ENCODE peak calls at places on chromosomes 3 and 15, in six cellular contexts. V, E, K, U, O and M are unnamed samples. For H3K4me1, the result is how much of the 10 kb centered on the place peaks cover.

GRCh38 chr3:116470589-116470988 is 25.3 kb upstream of the LSAMP start:
- DNase-seq in U (no peak), O (no peak), K (no peak), V (no peak), E (no peak), M (no peak)

GRCh38 chr3:31615071-31615875 is 82.5 kb downstream of the STT3B start:
- DNase-seq in U (no peak), V (no peak), K (no peak), E (no peak), O (no peak), M (no peak)

GRCh38 chr3:4752201-4753072 is 226.8 kb upstream of the BHLHE40 start:
- DNase-seq in U (peak), V (no peak), K (peak), O (peak), E (no peak), M (peak)

GRCh38 chr3:100209948-100210776 is 50.6 kb upstream of the TBC1D23 start:
- DNase-seq in K (no peak), U (no peak), O (no peak), E (no peak), V (no peak), M (no peak)

GRCh38 chr15:40336129-40337122 is 4.3 kb downstream of the CCDC9B start:
- DNase-seq in V (no peak), E (no peak), K (no peak), O (no peak), U (peak), M (no peak)

GRCh38 chr3:50246517-50246954 is 10.5 kb downstream of the GNAI2 start:
- DNase-seq in U (peak), O (peak), V (peak), K (peak), E (peak), M (no peak)

GRCh38 chr3:127747751-127748521 is 74.4 kb downstream of the MGLL start:
- DNase-seq in O (peak), E (peak), V (peak), U (peak), K (peak), M (no peak)

GRCh38 chr3:127488141-127488672 is 102.3 kb downstream of the TPRA1 start:
- DNase-seq in U (no peak), O (no peak), K (no peak), E (peak), V (no peak), M (no peak)

GRCh38 chr15:78149805-78150751 is 916 bp downstream of the IDH3A start:
- DNase-seq in V (peak), K (no peak), O (no peak), E (no peak), U (no peak), M (no peak)

GRCh38 chr15:74653426-74654082 is 37.9 kb downstream of the CLK3 start:
- DNase-seq in K (peak), O (no peak), U (peak), V (no peak), E (no peak), M (no peak)

GRCh38 chr3:70990190-70990589 is 593.3 kb downstream of the FOXP1 start:
- DNase-seq in V (no peak), K (peak), O (no peak), E (no peak), U (no peak), M (no peak)

GRCh38 chr15:72285402-72285801 is 13.0 kb upstream of the PARP6 start:
- DNase-seq in K (no peak), V (peak), U (no peak), E (no peak), O (no peak), M (no peak)

GRCh38 chr3:32951410-32951811 is at the start of gene CCR4:
- DNase-seq in E (no peak), O (no peak), K (no peak), V (no peak), U (peak), M (no peak)

GRCh38 chr3:94303897-94304296 is 241.0 kb downstream of the NSUN3 start:
- DNase-seq in U (no peak), O (peak), E (no peak), V (no peak), K (peak), M (peak)

GRCh38 chr3:43144811-43145490 is 39.1 kb upstream of the POMGNT2 start:
- DNase-seq in V (no peak), O (no peak), U (no peak), E (peak), K (peak), M (no peak)

GRCh38 chr15:80923668-80924067 is 66.0 kb downstream of the MESD start:
- DNase-seq in K (no peak), O (no peak), E (no peak), U (no peak), V (no peak), M (no peak)

GRCh38 chr15:26421065-26421464 is 351.8 kb downstream of the GABRB3 start:
- DNase-seq in O (no peak), E (no peak), K (no peak), U (no peak), V (no peak), M (no peak)

GRCh38 chr3:100556656-100557310 is 52.6 kb upstream of the ADGRG7 start:
- DNase-seq in K (peak), U (no peak), O (no peak), V (no peak), E (no peak), M (no peak)

GRCh38 chr15:99343836-99344551 is 92.7 kb downstream of the LRRC28 start:
- DNase-seq in U (peak), E (no peak), V (no peak), O (no peak), K (no peak), M (no peak)

GRCh38 chr3:23735575-23736326 is 70.0 kb upstream of the UBE2E1 start:
- DNase-seq in K (no peak), O (peak), E (peak), V (no peak), U (no peak), M (no peak)

GRCh38 chr3:187802928-187803259 is 57.6 kb upstream of the BCL6 start:
- DNase-seq in K (no peak), O (no peak), V (no peak), U (no peak), E (no peak), M (no peak)

GRCh38 chr3:176906046-176906905 is 291.0 kb downstream of the TBL1XR1 start:
- DNase-seq in U (no peak), K (peak), E (peak), O (peak), V (no peak), M (no peak)

GRCh38 chr3:55481067-55481917 is 5.8 kb downstream of the WNT5A start:
- DNase-seq in U (no peak), O (peak), V (no peak), K (peak), E (peak), M (no peak)

GRCh38 chr3:156788846-156789245 is 37.3 kb upstream of the LEKR1 start:
- DNase-seq in E (no peak), V (no peak), K (no peak), U (no peak), O (no peak), M (no peak)

GRCh38 chr3:5136619-5137429 is 14.7 kb downstream of the ARL8B start:
- DNase-seq in U (no peak), K (peak), E (no peak), O (peak), V (no peak), M (no peak)

GRCh38 chr15:98842973-98843285 is 164.7 kb downstream of the PGPEP1L start:
- DNase-seq in U (no peak), E (no peak), K (no peak), V (no peak), O (no peak), M (no peak)

GRCh38 chr3:106485202-106485601 is 616.4 kb upstream of the CBLB start:
- DNase-seq in O (no peak), E (no peak), V (no peak), K (no peak), U (no peak), M (no peak)

GRCh38 chr15:66705277-66705927 is 3.4 kb downstream of the SMAD6 start:
- DNase-seq in K (no peak), U (no peak), V (no peak), E (no peak), O (no peak), M (no peak)
- H3K4me1 ChIP-seq in K (under half), U (under half), V (under half), E (under half), O (under half), M (under half)

GRCh38 chr3:42128526-42128925 is 37.4 kb downstream of the TRAK1 start:
- DNase-seq in K (no peak), O (no peak), E (no peak), V (no peak), U (no peak), M (no peak)

GRCh38 chr3:42130329-42131070 is 39.3 kb downstream of the TRAK1 start:
- DNase-seq in K (no peak), E (no peak), O (peak), V (no peak), U (peak), M (peak)

GRCh38 chr3:42127226-42127625 is 36.1 kb downstream of the TRAK1 start:
- DNase-seq in K (no peak), V (no peak), U (no peak), O (no peak), E (no peak), M (no peak)

GRCh38 chr3:42130007-42130328 is 38.8 kb downstream of the TRAK1 start:
- DNase-seq in V (no peak), O (no peak), U (no peak), K (no peak), E (no peak), M (peak)

GRCh38 chr3:42129014-42129953 is 38.1 kb downstream of the TRAK1 start:
- DNase-seq in E (no peak), K (peak), O (peak), U (peak), V (no peak), M (peak)
- H3K4me1 ChIP-seq in E (under half), K (under half), O (under half), U (under half), V (under half), M (under half)

GRCh38 chr15:90654233-90655124 is 62.7 kb upstream of the BLM start:
- DNase-seq in U (no peak), E (no peak), K (no peak), O (no peak), V (peak), M (no peak)
- H3K4me1 ChIP-seq in U (under half), E (under half), K (under half), O (under half), V (under half), M (under half)

GRCh38 chr3:58216496-58217197 is 5.9 kb upstream of the DNASE1L3 start:
- DNase-seq in O (no peak), K (no peak), E (no peak), U (no peak), V (no peak), M (no peak)
- H3K4me1 ChIP-seq in O (under half), K (under half), E (under half), U (under half), V (under half), M (under half)

GRCh38 chr3:17983106-17983505 is 240.7 kb upstream of the TBC1D5 start:
- DNase-seq in U (no peak), E (no peak), V (no peak), K (no peak), O (no peak), M (no peak)
- H3K4me1 ChIP-seq in U (under half), E (under half), V (under half), K (under half), O (under half), M (under half)

DNA sequence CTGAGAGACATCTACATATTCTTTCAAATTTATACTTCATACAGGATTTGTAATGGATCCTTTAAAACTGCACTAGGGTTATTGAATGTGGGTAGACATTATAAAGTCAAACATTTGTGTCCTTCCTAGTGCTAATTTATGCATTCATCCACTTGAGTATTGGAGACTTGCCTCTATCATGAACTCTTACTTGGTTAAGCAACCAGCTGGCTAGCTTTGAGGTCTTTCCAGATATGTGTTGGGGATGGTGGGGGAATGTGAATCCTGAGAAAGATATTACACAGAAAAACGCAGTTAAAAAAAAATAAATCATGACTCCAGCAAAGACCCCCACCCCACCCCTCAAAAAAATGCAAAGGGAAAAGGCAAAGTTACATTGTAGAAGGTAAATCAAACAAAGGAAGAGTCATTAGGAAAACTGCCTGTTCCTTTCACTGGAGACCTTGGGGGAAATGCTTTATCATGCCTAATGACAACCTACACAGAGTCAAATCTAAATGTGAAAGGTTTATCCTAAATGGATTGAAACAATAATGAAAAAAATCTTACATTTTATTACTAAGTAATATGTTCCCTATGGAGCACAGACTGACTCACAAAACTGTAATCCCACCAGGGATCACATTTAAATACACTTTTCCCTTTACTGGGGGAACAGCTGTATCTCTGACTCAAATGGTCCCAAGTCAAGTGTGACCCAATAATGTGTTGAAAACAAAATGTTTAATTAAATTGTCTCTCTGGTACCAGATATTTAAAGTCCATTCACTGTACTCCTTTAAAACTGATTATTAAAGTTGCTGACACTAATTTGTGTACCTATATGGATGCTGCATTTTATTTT is 522.3 kb downstream of the ROBO1 start:
- DNase-seq in V (no peak), K (no peak), E (no peak), U (no peak), O (no peak), M (no peak)
- H3K4me1 ChIP-seq in V (under half), K (under half), E (under half), U (under half), O (under half), M (under half)

GRCh38 chr3:66406186-66406585 is 94.6 kb downstream of the LRIG1 start:
- DNase-seq in E (no peak), V (no peak), K (no peak), U (peak), O (no peak), M (no peak)
- H3K4me1 ChIP-seq in E (under half), V (under half), K (under half), U (under half), O (under half), M (under half)

DNA sequence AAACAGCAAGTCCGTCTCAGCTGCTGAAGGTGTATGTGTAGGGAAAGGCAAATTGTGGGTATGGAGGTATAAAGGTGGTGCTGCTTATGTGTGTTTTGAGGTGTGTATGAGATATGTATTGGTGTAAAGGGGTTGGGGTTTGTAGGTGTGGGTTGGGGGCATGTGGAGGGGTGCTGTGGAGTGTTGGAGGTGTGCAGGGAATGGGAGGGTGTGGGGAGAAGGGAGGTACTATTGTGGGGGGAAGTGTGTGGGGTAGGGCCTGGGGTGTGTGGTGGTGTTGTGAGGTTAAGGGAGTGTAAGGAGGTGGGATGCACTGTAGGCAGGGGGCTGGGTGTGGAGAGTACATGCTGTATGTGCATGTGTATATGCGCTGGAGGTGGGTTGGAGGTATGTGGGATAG is 15.7 kb downstream of the CCDC12 start:
- DNase-seq in K (no peak), O (no peak), V (no peak), U (no peak), E (no peak), M (no peak)
- H3K4me1 ChIP-seq in K (under half), O (half or more), V (under half), U (under half), E (under half), M (half or more)

GRCh38 chr15:91864669-91865068 is 11.2 kb downstream of the SLCO3A1 start:
- DNase-seq in U (no peak), O (no peak), K (no peak), E (no peak), V (no peak), M (no peak)
- H3K4me1 ChIP-seq in U (under half), O (under half), K (under half), E (under half), V (under half), M (under half)